ENCODE peak calls at places on chromosomes 11 and 22, in eight cellular contexts. E, A, V, R, M, U, D and N are unnamed samples.

GRCh38 chr11:2797181-2797711 is 88.3 kb downstream of the CDKN1C start:
- DNase-seq in A (peak; percentile 80), U (peak; percentile 1), E (no peak), D (no peak), R (peak; percentile 5), V (no peak), M (no peak), N (no peak)

GRCh38 chr11:34052608-34053160 is 1.2 kb downstream of the CAPRIN1 start:
- DNase-seq in D (peak; percentile 56), V (no peak), A (no peak), M (peak; percentile 41), E (no peak), U (peak; percentile 20), R (peak; percentile 37), N (no peak)

GRCh38 chr11:35288817-35289541 is 130.4 kb downstream of the SLC1A2 start:
- DNase-seq in E (peak; percentile 75), D (no peak), R (no peak), A (no peak), M (no peak), U (no peak), V (peak; percentile 21), N (peak; percentile 43)

GRCh38 chr22:41445171-41446056 is 1.2 kb downstream of the TOB2 start:
- DNase-seq in V (peak; percentile 29), D (peak; percentile 50), E (peak; percentile 14), M (peak; percentile 38), R (peak; percentile 45), A (no peak), U (peak; percentile 30), N (no peak)

GRCh38 chr11:117604349-117604995 is 192.5 kb downstream of the DSCAML1 start:
- DNase-seq in R (peak; percentile 38), D (no peak), U (no peak), M (no peak), V (no peak), A (no peak), E (no peak), N (no peak)

GRCh38 chr11:35105319-35106063 is 33.5 kb upstream of the CD44 start:
- DNase-seq in V (no peak), E (peak; percentile 36), R (no peak), A (no peak), U (no peak), D (no peak), M (no peak), N (no peak)

GRCh38 chr11:905952-906351 is 4.7 kb downstream of the CHID1 start:
- DNase-seq in M (no peak), V (no peak), U (no peak), E (no peak), A (no peak), D (no peak), R (peak; percentile 91), N (no peak)

GRCh38 chr22:43310798-43311197 is 32.4 kb downstream of the SCUBE1 start:
- DNase-seq in E (no peak), A (no peak), U (no peak), R (no peak), D (no peak), V (no peak), M (no peak), N (no peak)

GRCh38 chr11:13983081-13983751 is 20.7 kb downstream of the SPON1 start:
- DNase-seq in A (no peak), R (no peak), U (no peak), D (no peak), E (no peak), V (no peak), M (no peak), N (no peak)

GRCh38 chr22:30265851-30266444 is 703 bp downstream of the OSM start:
- DNase-seq in A (no peak), V (peak; percentile 91), M (peak; percentile 84), D (peak; percentile 66), R (no peak), E (no peak), U (no peak), N (no peak)

GRCh38 chr11:65095974-65096806 is at the start of gene VPS51:
- DNase-seq in U (peak; percentile 89), E (peak; percentile 95), A (peak; percentile 91), R (peak; percentile 93), V (peak; percentile 90), D (peak; percentile 97), M (peak; percentile 95), N (no peak)

GRCh38 chr11:64358907-64359711 is at the start of gene RPS6KA4:
- DNase-seq in A (no peak), U (no peak), V (peak; percentile 41), R (peak; percentile 77), E (peak; percentile 50), D (peak; percentile 97), M (peak; percentile 72), N (no peak)

GRCh38 chr11:67320011-67320410 is 16.7 kb downstream of the SSH3 start:
- DNase-seq in D (no peak), M (no peak), U (no peak), A (no peak), E (no peak), V (no peak), R (no peak), N (no peak)

GRCh38 chr11:69985654-69986420 is 92.3 kb upstream of the ANO1 start:
- DNase-seq in E (no peak), M (no peak), A (no peak), D (peak; percentile 87), R (peak; percentile 15), U (no peak), V (no peak), N (no peak)

GRCh38 chr11:76233936-76234703 is 27.8 kb upstream of the WNT11 start:
- DNase-seq in M (peak; percentile 88), A (no peak), D (peak; percentile 76), E (peak; percentile 46), V (peak; percentile 12), U (peak; percentile 64), R (peak; percentile 24), N (no peak)

GRCh38 chr22:21069375-21069774 is 23.6 kb downstream of the LRRC74B start:
- DNase-seq in V (no peak), M (no peak), A (no peak), E (no peak), U (no peak), R (no peak), D (no peak), N (no peak)

GRCh38 chr11:134488913-134489312 is 76.9 kb upstream of the B3GAT1 start:
- DNase-seq in V (no peak), M (no peak), E (no peak), A (no peak), U (no peak), R (no peak), D (no peak), N (no peak)